ENCODE peak calls at places on chromosome 14, in nine cellular contexts. J is lower lobe of right lung, Y is lung, O is epithelial cell of esophagus, X is cardiac muscle cell, Q is colonic mucosa, D is activated B cell treated with CpG ODN at 0.5 μM for 24 hours, I is tibial nerve, P is AG04450. S is an unnamed sample.

GRCh38 chr14:76773956-76774355 is 12.7 kb downstream of the VASH1 start:
- DNase-seq in P (no peak), O (no peak), X (no peak), Q (peak; percentile 11), D (no peak), I (no peak), J (no peak), Y (peak; percentile 27), S (no peak)

GRCh38 chr14:70177092-70177491 is 11.7 kb downstream of the SLC8A3 start:
- DNase-seq in D (no peak), P (no peak), I (no peak), Q (no peak), X (no peak), O (no peak), J (no peak), Y (no peak), S (no peak)

GRCh38 chr14:75709207-75709812 is 48.3 kb downstream of the TTLL5 start:
- DNase-seq in X (peak; percentile 86), Q (peak; percentile 76), O (peak; percentile 86), D (no peak), Y (peak; percentile 67), P (peak; percentile 63), I (peak; percentile 88), J (peak; percentile 73), S (peak; percentile 85)

GRCh38 chr14:92728781-92729364 is 19.6 kb downstream of the LGMN start:
- DNase-seq in D (no peak), X (peak; percentile 29), P (no peak), I (no peak), Q (no peak), O (peak; percentile 97), Y (peak; percentile 42), J (peak; percentile 54), S (no peak)

GRCh38 chr14:25050494-25051170 is 685 bp upstream of the STXBP6 start:
- DNase-seq in Q (no peak), O (peak; percentile 52), P (no peak), X (peak; percentile 23), I (no peak), D (no peak), Y (no peak), J (no peak), S (no peak)

GRCh38 chr14:95660550-95661515 is 25.4 kb upstream of the TCL1B start:
- DNase-seq in X (no peak), Y (no peak), D (no peak), I (no peak), O (no peak), J (no peak), Q (no peak), P (no peak), S (peak; percentile 20)

GRCh38 chr14:104724981-104725771 is 1.1 kb downstream of the ADSS1 start:
- DNase-seq in Y (no peak), O (no peak), J (no peak), P (no peak), D (no peak), X (peak; percentile 39), I (no peak), Q (no peak), S (peak; percentile 44)

GRCh38 chr14:83826838-83827237 is 1703.1 kb upstream of the FLRT2 start:
- DNase-seq in J (no peak), P (no peak), Y (no peak), O (no peak), I (no peak), Q (no peak), D (no peak), X (no peak), S (no peak)

GRCh38 chr14:105491366-105492006 is 440 bp downstream of the TEDC1 start:
- DNase-seq in J (peak; percentile 84), I (no peak), O (peak; percentile 73), X (no peak), Q (peak; percentile 93), D (peak; percentile 75), Y (peak; percentile 79), P (no peak), S (peak; percentile 73)

GRCh38 chr14:100187247-100187833 is 27.9 kb upstream of the DEGS2 start:
- DNase-seq in O (no peak), J (peak; percentile 59), X (no peak), Y (no peak), I (no peak), D (no peak), P (no peak), Q (peak; percentile 73), S (no peak)

DNA sequence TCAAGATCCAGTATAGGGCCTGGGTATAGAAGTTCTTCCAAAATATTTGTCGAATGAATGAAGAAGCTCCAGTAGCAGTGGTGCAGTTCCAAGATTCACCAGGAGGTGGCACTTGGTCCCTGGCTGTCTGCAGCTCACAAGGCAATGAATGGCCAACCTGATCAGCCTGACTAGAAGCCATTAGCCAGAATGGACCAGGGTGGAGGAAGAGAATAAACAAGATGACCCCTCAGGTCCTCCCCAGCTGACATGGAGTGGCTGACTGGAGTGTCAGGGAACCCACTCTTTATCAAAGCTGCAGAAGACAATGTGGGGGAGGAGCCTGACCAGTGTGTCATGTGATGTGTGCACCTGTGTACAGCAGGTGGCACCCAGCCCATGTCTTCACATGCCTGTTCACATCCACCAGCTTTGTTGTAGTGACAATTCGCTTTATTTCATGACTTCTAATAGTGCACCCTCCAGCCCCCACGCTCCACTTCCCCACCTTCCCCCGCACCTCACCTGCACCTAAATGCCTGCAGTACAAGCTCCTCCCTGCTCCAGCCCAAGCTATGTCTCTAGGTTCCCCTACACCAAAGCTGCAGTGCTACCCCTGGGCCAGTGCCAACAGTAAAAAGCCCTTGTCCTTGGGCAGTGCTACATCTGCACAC is 3.0 kb downstream of the LTBP2 start:
- DNase-seq in D (peak; percentile 68), J (peak; percentile 83), X (peak; percentile 84), Q (peak; percentile 84), O (peak; percentile 88), P (peak; percentile 79), I (peak; percentile 99), Y (peak; percentile 85), S (peak; percentile 86)
- TF ChIP-seq CTCF in D (peak; percentile 99), J (peak; percentile 97), X (peak; percentile 99), Q (peak; percentile 99), O (peak; percentile 100), P (peak; percentile 99), I (peak; percentile 92), Y (peak; percentile 81), S (peak; percentile 95)

DNA sequence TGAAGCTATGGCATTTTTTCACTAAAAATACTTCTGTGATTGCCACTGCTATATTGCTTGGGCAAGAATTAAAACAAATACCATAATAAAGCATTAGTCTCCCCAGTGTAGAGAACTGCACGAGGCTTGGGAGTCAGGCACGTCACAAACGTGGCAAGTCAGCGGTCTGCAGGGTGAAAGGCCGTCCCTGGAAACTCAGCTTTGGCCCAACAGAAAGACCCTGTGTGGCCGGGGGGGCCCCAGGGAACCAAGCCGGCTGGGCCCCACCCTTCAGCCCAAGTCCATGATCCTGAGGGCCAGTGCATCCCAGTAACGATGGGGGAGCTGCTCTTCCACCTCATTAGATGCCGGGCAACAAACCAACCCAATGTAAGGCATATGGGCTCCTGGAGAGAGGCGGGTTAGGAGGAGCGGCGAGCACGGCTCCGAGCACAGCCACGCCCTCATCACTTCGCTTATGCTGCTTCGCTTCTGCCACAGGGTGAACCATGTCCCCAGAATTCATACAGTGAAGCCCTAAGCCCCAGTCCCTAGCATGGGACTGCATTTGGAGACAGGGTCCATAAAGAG is 50.9 kb upstream of the GPR68 start:
- DNase-seq in Q (no peak), P (no peak), J (peak; percentile 9), I (no peak), Y (no peak), X (no peak), D (no peak), O (no peak), S (no peak)
- TF ChIP-seq CTCF in Q (no peak), P (no peak), J (no peak), I (no peak), Y (no peak), X (no peak), D (no peak), O (no peak), S (no peak)

GRCh38 chr14:67674139-67674479 is 323 bp downstream of the VTI1B start:
- DNase-seq in J (peak; percentile 85), X (peak; percentile 91), I (peak; percentile 40), P (no peak), O (peak; percentile 67), D (peak; percentile 47), Q (peak; percentile 86), Y (peak; percentile 62), S (peak; percentile 61)

GRCh38 chr14:67680121-67680602 is 5.7 kb upstream of the VTI1B start:
- DNase-seq in O (peak; percentile 92), D (no peak), J (no peak), P (peak; percentile 59), Y (no peak), X (no peak), I (no peak), Q (no peak), S (no peak)

GRCh38 chr14:67675219-67675582 is 769 bp upstream of the VTI1B start:
- DNase-seq in I (peak; percentile 9), J (no peak), Y (no peak), O (no peak), D (no peak), Q (no peak), P (no peak), X (no peak), S (no peak)

GRCh38 chr14:67673451-67673850 is 981 bp downstream of the VTI1B start:
- DNase-seq in J (no peak), I (no peak), Y (no peak), P (no peak), Q (no peak), O (peak; percentile 42), D (no peak), X (no peak), S (no peak)

DNA sequence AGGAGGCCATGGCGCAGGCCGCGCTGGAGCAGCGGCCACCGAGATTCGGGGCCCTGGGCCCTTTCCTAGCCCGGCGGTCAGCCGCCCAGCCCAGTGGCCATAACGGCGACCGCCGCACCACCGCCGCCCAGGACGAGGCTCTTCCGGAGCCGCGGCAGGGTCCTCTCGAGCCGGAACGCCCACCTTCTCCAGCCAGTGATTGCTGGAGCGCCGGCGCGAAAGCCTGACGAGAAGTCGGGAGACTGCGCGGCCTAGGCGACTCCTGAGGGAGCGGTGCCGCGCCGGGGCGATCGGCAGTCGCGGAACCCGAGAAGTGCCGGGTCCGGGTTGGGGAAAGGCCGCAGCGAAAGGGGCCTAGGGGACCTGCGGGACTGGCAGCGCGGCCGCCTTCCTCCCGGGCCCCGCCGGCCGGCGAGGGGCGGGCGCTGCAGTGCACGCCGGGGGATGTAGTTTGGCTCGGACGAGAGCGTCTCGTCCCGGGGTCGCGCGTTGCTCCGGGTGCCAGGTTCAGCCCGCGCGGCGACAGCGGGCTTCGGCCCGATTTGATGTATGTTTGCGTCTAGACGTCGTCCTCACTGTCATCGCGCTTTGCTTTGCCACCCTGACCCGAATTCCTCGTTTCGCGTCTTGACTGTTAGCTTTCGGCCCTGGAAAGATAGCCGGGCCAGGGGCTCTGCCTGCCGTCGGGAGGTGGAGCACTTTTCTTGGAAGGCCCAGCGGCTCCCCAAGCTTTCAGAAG is at the start of gene VTI1B:
- DNase-seq in I (peak; percentile 58), J (peak; percentile 90), O (peak; percentile 75), P (no peak), Q (peak; percentile 80), X (peak; percentile 90), Y (peak; percentile 82), D (peak; percentile 86), S (peak; percentile 60)
- TF ChIP-seq CTCF in I (peak; percentile 40), J (no peak), O (no peak), P (peak; percentile 42), Q (no peak), X (peak; percentile 36), Y (no peak), D (no peak), S (no peak)

GRCh38 chr14:68775614-68776126 is 17.2 kb downstream of the ZFP36L1 start:
- DNase-seq in Y (no peak), I (no peak), O (no peak), P (no peak), J (no peak), X (no peak), D (peak; percentile 10), Q (no peak), S (peak; percentile 14)
- TF ChIP-seq CTCF in Y (no peak), I (no peak), O (no peak), P (no peak), J (no peak), X (peak; percentile 4), D (no peak), Q (no peak), S (no peak)

S was measured in uterus.